ENCODE peak calls at places on chromosomes 5 and 9, in five cellular contexts. One of them, this sample, is unnamed.
A peak's percentile ranks its signal among the peaks of the same experiment; 100 is the strongest.

GRCh38 chr5:135880801-135881200 is 14.8 kb downstream of the IL9 start:
- DNase-seq in sigmoid colon: no peak
- DNase-seq in HCT116: no peak
- DNase-seq in adrenal gland: no peak
- DNase-seq in cardiac muscle cell: no peak
- DNase-seq in this sample: peak; percentile 20

GRCh38 chr9:125233678-125234077 is 7.5 kb downstream of the HSPA5 start:
- DNase-seq in sigmoid colon: no peak
- DNase-seq in HCT116: no peak
- DNase-seq in adrenal gland: peak; percentile 47
- DNase-seq in cardiac muscle cell: no peak
- DNase-seq in this sample: peak; percentile 96

GRCh38 chr5:143063175-143063970 is 293.2 kb downstream of the ARHGAP26 start:
- DNase-seq in sigmoid colon: peak; percentile 78
- DNase-seq in HCT116: no peak
- DNase-seq in adrenal gland: peak; percentile 56
- DNase-seq in cardiac muscle cell: peak; percentile 25
- DNase-seq in this sample: no peak

GRCh38 chr5:128276537-128277216 is 193.1 kb downstream of the SLC12A2 start:
- DNase-seq in sigmoid colon: no peak
- DNase-seq in HCT116: no peak
- DNase-seq in adrenal gland: no peak
- DNase-seq in cardiac muscle cell: no peak
- DNase-seq in this sample: peak; percentile 23

GRCh38 chr5:28707706-28708105 is 1669.3 kb upstream of the CDH9 start:
- DNase-seq in sigmoid colon: no peak
- DNase-seq in HCT116: no peak
- DNase-seq in adrenal gland: no peak
- DNase-seq in cardiac muscle cell: no peak
- DNase-seq in this sample: peak; percentile 61

GRCh38 chr9:127161081-127161621 is 38.7 kb upstream of the ANGPTL2 start:
- DNase-seq in sigmoid colon: peak; percentile 53
- DNase-seq in HCT116: no peak
- DNase-seq in adrenal gland: peak; percentile 2
- DNase-seq in cardiac muscle cell: no peak
- DNase-seq in this sample: no peak

GRCh38 chr5:73812457-73812856 is 186.5 kb downstream of the ARHGEF28 start:
- DNase-seq in sigmoid colon: no peak
- DNase-seq in HCT116: no peak
- DNase-seq in adrenal gland: no peak
- DNase-seq in cardiac muscle cell: no peak
- DNase-seq in this sample: no peak

GRCh38 chr9:6194934-6195333 is 20.7 kb upstream of the IL33 start:
- DNase-seq in sigmoid colon: no peak
- DNase-seq in HCT116: no peak
- DNase-seq in adrenal gland: no peak
- DNase-seq in cardiac muscle cell: no peak
- DNase-seq in this sample: no peak

GRCh38 chr5:9015937-9016270 is 530.0 kb downstream of the SEMA5A start:
- DNase-seq in sigmoid colon: no peak
- DNase-seq in HCT116: no peak
- DNase-seq in adrenal gland: no peak
- DNase-seq in cardiac muscle cell: no peak
- DNase-seq in this sample: no peak

GRCh38 chr5:135400866-135401265 is 1.8 kb upstream of the MACROH2A1 start:
- DNase-seq in sigmoid colon: no peak
- DNase-seq in HCT116: no peak
- DNase-seq in adrenal gland: no peak
- DNase-seq in cardiac muscle cell: no peak
- DNase-seq in this sample: no peak

GRCh38 chr9:109463924-109464625 is 34.0 kb downstream of the PTPN3 start:
- DNase-seq in sigmoid colon: no peak
- DNase-seq in HCT116: no peak
- DNase-seq in adrenal gland: no peak
- DNase-seq in cardiac muscle cell: no peak
- DNase-seq in this sample: no peak

GRCh38 chr9:530681-531080 is 310.8 kb upstream of the DMRT1 start:
- DNase-seq in sigmoid colon: no peak
- DNase-seq in HCT116: peak; percentile 19
- DNase-seq in adrenal gland: peak; percentile 61
- DNase-seq in cardiac muscle cell: no peak
- DNase-seq in this sample: peak; percentile 75

GRCh38 chr9:136622538-136622948 is 40.2 kb upstream of the EGFL7 start:
- DNase-seq in sigmoid colon: no peak
- DNase-seq in HCT116: no peak
- DNase-seq in adrenal gland: no peak
- DNase-seq in cardiac muscle cell: no peak
- DNase-seq in this sample: peak; percentile 89
- H3K4me1 ChIP-seq in sigmoid colon: peaks cover 21% of the 10 kb centered on the region
- H3K4me1 ChIP-seq in HCT116: peaks cover 4% of the 10 kb centered on the region
- H3K4me1 ChIP-seq in adrenal gland: no peaks in the 10 kb centered on the region
- H3K4me1 ChIP-seq in cardiac muscle cell: peaks cover 39% of the 10 kb centered on the region
- H3K4me1 ChIP-seq in this sample: peaks cover 36% of the 10 kb centered on the region

GRCh38 chr5:68661237-68661636 is 432.6 kb upstream of the SLC30A5 start:
- DNase-seq in sigmoid colon: no peak
- DNase-seq in HCT116: no peak
- DNase-seq in adrenal gland: no peak
- DNase-seq in cardiac muscle cell: no peak
- DNase-seq in this sample: no peak
- TF ChIP-seq CTCF in sigmoid colon: no peak
- TF ChIP-seq CTCF in HCT116: peak; percentile 60
- TF ChIP-seq CTCF in adrenal gland: peak; percentile 22
- TF ChIP-seq CTCF in cardiac muscle cell: peak; percentile 59
- TF ChIP-seq CTCF in this sample: peak; percentile 61

DNA sequence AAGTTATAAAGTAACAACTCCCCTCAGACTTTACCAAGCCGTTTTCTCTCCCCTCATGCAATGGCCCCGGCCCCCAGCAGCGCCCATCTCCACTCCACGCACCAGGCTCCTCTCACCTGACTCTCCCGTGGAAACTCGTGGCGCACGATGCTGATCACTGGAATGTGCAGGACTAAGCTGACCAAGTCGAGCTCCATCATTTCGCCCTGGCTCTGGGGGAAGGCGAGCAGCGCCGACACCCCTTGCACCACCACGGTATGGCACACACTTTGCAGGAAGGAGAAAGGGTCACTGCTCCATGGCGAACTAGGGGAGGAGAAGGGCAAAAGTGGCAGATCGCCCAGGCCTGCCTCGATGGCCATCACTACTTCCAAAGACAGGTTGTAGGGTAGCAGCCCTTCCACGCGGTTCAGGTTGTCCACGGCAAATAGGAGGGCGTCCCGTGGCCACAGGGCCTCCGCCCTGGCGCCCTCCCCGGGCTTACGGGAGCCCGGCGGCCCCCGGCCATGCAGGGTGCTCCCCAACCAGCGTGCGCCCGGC is 1.2 kb downstream of the GRIN3A start:
- DNase-seq in sigmoid colon: no peak
- DNase-seq in HCT116: no peak
- DNase-seq in adrenal gland: no peak
- DNase-seq in cardiac muscle cell: no peak
- DNase-seq in this sample: no peak
- H3K27me3 ChIP-seq in sigmoid colon: peaks cover 20% of the 10 kb centered on the region
- H3K27me3 ChIP-seq in HCT116: peaks cover 5% of the 10 kb centered on the region
- H3K27me3 ChIP-seq in adrenal gland: peaks cover 42% of the 10 kb centered on the region
- H3K27me3 ChIP-seq in cardiac muscle cell: peaks cover 67% of the 10 kb centered on the region
- H3K27me3 ChIP-seq in this sample: peaks cover 50% of the 10 kb centered on the region

GRCh38 chr9:98580956-98581355 is 127.8 kb downstream of the GABBR2 start:
- DNase-seq in sigmoid colon: no peak
- DNase-seq in HCT116: no peak
- DNase-seq in adrenal gland: no peak
- DNase-seq in cardiac muscle cell: no peak
- DNase-seq in this sample: no peak

GRCh38 chr9:98577446-98577845 is 131.3 kb downstream of the GABBR2 start:
- DNase-seq in sigmoid colon: no peak
- DNase-seq in HCT116: no peak
- DNase-seq in adrenal gland: no peak
- DNase-seq in cardiac muscle cell: no peak
- DNase-seq in this sample: no peak

GRCh38 chr9:98579700-98580099 is 129.0 kb downstream of the GABBR2 start:
- DNase-seq in sigmoid colon: no peak
- DNase-seq in HCT116: no peak
- DNase-seq in adrenal gland: no peak
- DNase-seq in cardiac muscle cell: no peak
- DNase-seq in this sample: no peak

GRCh38 chr9:98584059-98584458 is 124.7 kb downstream of the GABBR2 start:
- DNase-seq in sigmoid colon: no peak
- DNase-seq in HCT116: no peak
- DNase-seq in adrenal gland: no peak
- DNase-seq in cardiac muscle cell: no peak
- DNase-seq in this sample: no peak

DNA sequence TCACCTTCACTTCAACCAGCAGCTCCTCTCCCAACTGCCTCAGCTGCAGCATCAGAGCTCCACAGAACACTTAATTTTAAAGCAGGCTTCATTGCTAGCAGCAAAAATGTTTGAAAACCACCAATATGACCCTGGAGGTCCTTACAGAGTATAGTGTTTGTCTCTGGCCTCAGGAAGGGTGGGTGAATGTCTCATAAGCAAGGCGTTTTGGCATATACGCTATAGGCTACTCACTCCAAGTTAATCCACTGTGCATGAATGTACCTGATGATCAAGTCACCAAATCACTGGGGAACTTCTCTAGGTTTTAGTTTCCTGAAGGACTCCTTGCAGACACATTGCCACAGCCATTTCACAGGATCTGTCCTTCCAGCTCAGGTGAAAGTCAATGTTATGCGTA is 125.3 kb downstream of the GABBR2 start:
- DNase-seq in sigmoid colon: no peak
- DNase-seq in HCT116: no peak
- DNase-seq in adrenal gland: no peak
- DNase-seq in cardiac muscle cell: no peak
- DNase-seq in this sample: no peak
- H3K4me1 ChIP-seq in sigmoid colon: no peaks in the 10 kb centered on the region
- H3K4me1 ChIP-seq in HCT116: peaks cover 5% of the 10 kb centered on the region
- H3K4me1 ChIP-seq in adrenal gland: no peaks in the 10 kb centered on the region
- H3K4me1 ChIP-seq in cardiac muscle cell: no peaks in the 10 kb centered on the region
- H3K4me1 ChIP-seq in this sample: no peaks in the 10 kb centered on the region

GRCh38 chr5:160792732-160793454 is 59.1 kb downstream of the ATP10B start:
- DNase-seq in sigmoid colon: no peak
- DNase-seq in HCT116: no peak
- DNase-seq in adrenal gland: no peak
- DNase-seq in cardiac muscle cell: no peak
- DNase-seq in this sample: no peak

GRCh38 chr5:160792281-160792680 is 59.7 kb downstream of the ATP10B start:
- DNase-seq in sigmoid colon: no peak
- DNase-seq in HCT116: no peak
- DNase-seq in adrenal gland: no peak
- DNase-seq in cardiac muscle cell: no peak
- DNase-seq in this sample: peak; percentile 8

GRCh38 chr5:160789219-160789820 is 62.7 kb downstream of the ATP10B start:
- DNase-seq in sigmoid colon: no peak
- DNase-seq in HCT116: no peak
- DNase-seq in adrenal gland: no peak
- DNase-seq in cardiac muscle cell: no peak
- DNase-seq in this sample: no peak

DNA sequence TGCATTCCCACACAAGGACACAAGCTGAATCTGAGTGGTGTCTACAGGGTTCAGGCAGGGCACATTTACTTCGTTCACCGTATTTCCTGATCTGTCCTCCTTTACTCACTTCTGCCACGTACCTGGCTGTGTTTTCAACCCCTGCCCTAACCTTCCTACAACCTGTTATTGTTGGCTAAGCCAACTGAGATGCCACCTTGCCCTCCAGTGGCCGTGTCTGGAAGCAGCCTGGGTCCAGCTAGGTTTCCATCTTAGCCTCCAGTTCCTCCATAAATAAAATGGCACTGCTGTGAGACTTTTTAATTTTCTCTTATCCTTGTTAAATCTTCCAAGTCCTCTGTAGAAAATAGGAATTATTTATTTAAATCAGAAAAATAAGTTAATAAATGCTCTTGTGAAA is 64.8 kb downstream of the ATP10B start:
- DNase-seq in sigmoid colon: no peak
- DNase-seq in HCT116: no peak
- DNase-seq in adrenal gland: no peak
- DNase-seq in cardiac muscle cell: peak; percentile 31
- DNase-seq in this sample: no peak
- TF ChIP-seq CTCF in sigmoid colon: no peak
- TF ChIP-seq CTCF in HCT116: peak; percentile 32
- TF ChIP-seq CTCF in adrenal gland: peak; percentile 20
- TF ChIP-seq CTCF in cardiac muscle cell: no peak
- TF ChIP-seq CTCF in this sample: peak; percentile 44

GRCh38 chr9:129666575-129666974 is 1.1 kb downstream of the PRRX2 start:
- DNase-seq in sigmoid colon: no peak
- DNase-seq in HCT116: no peak
- DNase-seq in adrenal gland: no peak
- DNase-seq in cardiac muscle cell: no peak
- DNase-seq in this sample: no peak

GRCh38 chr9:129665008-129665771 is at the start of gene PRRX2:
- DNase-seq in sigmoid colon: no peak
- DNase-seq in HCT116: no peak
- DNase-seq in adrenal gland: no peak
- DNase-seq in cardiac muscle cell: peak; percentile 60
- DNase-seq in this sample: no peak

GRCh38 chr9:129667378-129667777 is 1.9 kb downstream of the PRRX2 start:
- DNase-seq in sigmoid colon: no peak
- DNase-seq in HCT116: no peak
- DNase-seq in adrenal gland: no peak
- DNase-seq in cardiac muscle cell: no peak
- DNase-seq in this sample: no peak

GRCh38 chr9:129664664-129665007 is 811 bp upstream of the PRRX2 start:
- DNase-seq in sigmoid colon: no peak
- DNase-seq in HCT116: no peak
- DNase-seq in adrenal gland: no peak
- DNase-seq in cardiac muscle cell: no peak
- DNase-seq in this sample: no peak

DNA sequence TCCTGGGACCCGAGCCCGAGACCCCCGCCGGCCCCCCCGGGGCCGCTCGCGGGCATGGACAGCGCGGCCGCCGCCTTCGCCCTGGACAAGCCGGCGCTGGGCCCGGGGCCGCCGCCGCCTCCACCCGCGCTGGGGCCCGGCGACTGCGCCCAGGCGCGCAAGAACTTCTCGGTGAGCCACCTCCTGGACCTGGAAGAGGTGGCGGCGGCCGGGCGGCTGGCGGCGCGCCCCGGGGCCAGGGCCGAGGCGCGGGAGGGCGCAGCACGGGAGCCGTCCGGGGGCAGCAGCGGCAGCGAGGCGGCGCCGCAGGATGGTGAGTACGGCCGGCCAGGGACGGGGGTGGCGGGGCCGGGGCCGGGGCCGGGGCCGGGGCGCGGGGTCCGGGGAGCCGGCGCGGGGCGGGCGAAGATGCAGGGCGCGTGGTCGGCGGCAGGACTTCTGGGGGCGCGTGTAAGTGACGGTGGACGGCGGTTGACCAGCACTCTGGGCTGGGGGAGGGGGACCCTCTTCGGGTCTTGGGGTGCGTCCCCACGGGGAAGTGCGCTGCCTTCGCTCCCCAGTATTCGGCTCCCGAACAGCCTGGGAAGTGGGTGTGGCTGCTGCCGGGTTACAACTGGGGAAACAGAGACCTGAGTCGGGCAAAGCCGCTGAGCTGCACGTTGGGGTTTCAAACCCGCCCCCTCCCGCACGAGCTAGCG is 516 bp downstream of the PRRX2 start:
- DNase-seq in sigmoid colon: no peak
- DNase-seq in HCT116: no peak
- DNase-seq in adrenal gland: no peak
- DNase-seq in cardiac muscle cell: no peak
- DNase-seq in this sample: no peak
- H3K27me3 ChIP-seq in sigmoid colon: peaks cover 15% of the 10 kb centered on the region
- H3K27me3 ChIP-seq in HCT116: no peaks in the 10 kb centered on the region
- H3K27me3 ChIP-seq in adrenal gland: peaks cover 5% of the 10 kb centered on the region
- H3K27me3 ChIP-seq in cardiac muscle cell: peaks cover 28% of the 10 kb centered on the region
- H3K27me3 ChIP-seq in this sample: peaks cover 68% of the 10 kb centered on the region

This sample was measured in foreskin keratinocyte.